ENCODE peak calls at places on chromosomes 13 and 19, in nine cellular contexts. Q, B, D, C, K, N, M, I and E are unnamed samples. For H3K4me1, the result is how much of the 10 kb centered on the place peaks cover.

GRCh38 chr13:20136781-20137703 is 23.8 kb downstream of the GJA3 start:
- DNase-seq in Q (peak), B (no peak), D (no peak), C (no peak), K (no peak), N (peak), M (peak), I (peak), E (no peak)

GRCh38 chr19:41175825-41176734 is 16.9 kb upstream of the CYP2S1 start:
- DNase-seq in Q (peak), B (peak), D (no peak), C (peak), K (peak), N (peak), M (peak), I (peak), E (peak)

GRCh38 chr19:45123440-45123850 is 30.5 kb downstream of the PPP1R37 start:
- DNase-seq in Q (no peak), B (no peak), D (no peak), C (no peak), K (peak), N (peak), M (no peak), I (no peak), E (no peak)

GRCh38 chr13:74966814-74967213 is 515.2 kb downstream of the TBC1D4 start:
- DNase-seq in Q (no peak), B (no peak), D (no peak), C (no peak), K (no peak), N (no peak), M (no peak), I (no peak), E (no peak)

GRCh38 chr19:30160426-30160825 is 211.8 kb upstream of the ZNF536 start:
- DNase-seq in Q (no peak), B (no peak), D (no peak), C (no peak), K (no peak), N (no peak), M (peak), I (no peak), E (no peak)

GRCh38 chr13:23673354-23673753 is 103.1 kb downstream of the TNFRSF19 start:
- DNase-seq in Q (no peak), B (no peak), D (peak), C (no peak), K (no peak), N (no peak), M (no peak), I (no peak), E (no peak)

GRCh38 chr19:18802354-18802753 is 11.2 kb upstream of the COMP start:
- DNase-seq in Q (no peak), B (peak), D (no peak), C (no peak), K (no peak), N (no peak), M (no peak), I (no peak), E (no peak)

GRCh38 chr13:55244991-55245644 is 1895.6 kb upstream of the PRR20A start:
- DNase-seq in Q (no peak), B (no peak), D (no peak), C (no peak), K (no peak), N (peak), M (no peak), I (no peak), E (no peak)

GRCh38 chr19:29384676-29385075 is 141.1 kb upstream of the VSTM2B start:
- DNase-seq in Q (no peak), B (no peak), D (no peak), C (no peak), K (no peak), N (no peak), M (no peak), I (no peak), E (peak)

GRCh38 chr19:18196511-18196845 is 3.5 kb downstream of the MPV17L2 start:
- DNase-seq in Q (no peak), B (no peak), D (no peak), C (no peak), K (no peak), N (no peak), M (no peak), I (no peak), E (no peak)

GRCh38 chr19:39372047-39372802 is 18.7 kb downstream of the PAF1 start:
- DNase-seq in Q (peak), B (no peak), D (peak), C (peak), K (peak), N (peak), M (peak), I (no peak), E (peak)

GRCh38 chr13:107450931-107451330 is 764.4 kb downstream of the LIG4 start:
- DNase-seq in Q (no peak), B (no peak), D (no peak), C (no peak), K (no peak), N (peak), M (no peak), I (peak), E (peak)

GRCh38 chr19:22945560-22945959 is 57.4 kb downstream of the ZNF728 start:
- DNase-seq in Q (no peak), B (peak), D (no peak), C (no peak), K (no peak), N (no peak), M (no peak), I (no peak), E (no peak)

GRCh38 chr19:1376415-1376805 is 7.3 kb upstream of the NDUFS7 start:
- DNase-seq in Q (no peak), B (no peak), D (no peak), C (no peak), K (no peak), N (no peak), M (no peak), I (peak), E (no peak)

GRCh38 chr19:30167206-30167903 is 204.8 kb upstream of the ZNF536 start:
- DNase-seq in Q (no peak), B (no peak), D (no peak), C (no peak), K (no peak), N (no peak), M (no peak), I (no peak), E (no peak)

GRCh38 chr13:26476111-26476743 is 81.3 kb upstream of the WASF3 start:
- DNase-seq in Q (no peak), B (no peak), D (peak), C (no peak), K (no peak), N (peak), M (no peak), I (no peak), E (no peak)

GRCh38 chr19:31263317-31263716 is 85.9 kb downstream of the TSHZ3 start:
- DNase-seq in Q (no peak), B (no peak), D (peak), C (no peak), K (peak), N (no peak), M (no peak), I (no peak), E (no peak)

GRCh38 chr19:33702606-33703437 is 81.1 kb downstream of the CHST8 start:
- DNase-seq in Q (no peak), B (no peak), D (no peak), C (no peak), K (no peak), N (no peak), M (no peak), I (peak), E (no peak)

GRCh38 chr13:114065141-114065925 is 67.1 kb downstream of the RASA3 start:
- DNase-seq in Q (peak), B (no peak), D (peak), C (peak), K (peak), N (peak), M (peak), I (peak), E (peak)

GRCh38 chr13:26474286-26474685 is 83.2 kb upstream of the WASF3 start:
- DNase-seq in Q (no peak), B (no peak), D (no peak), C (no peak), K (no peak), N (no peak), M (no peak), I (no peak), E (no peak)

GRCh38 chr13:44629465-44630183 is 53.5 kb upstream of the TSC22D1 start:
- DNase-seq in Q (no peak), B (no peak), D (no peak), C (no peak), K (no peak), N (no peak), M (no peak), I (no peak), E (no peak)

GRCh38 chr19:47890865-47891621 is 4.9 kb upstream of the SULT2A1 start:
- DNase-seq in Q (no peak), B (no peak), D (no peak), C (no peak), K (no peak), N (no peak), M (no peak), I (no peak), E (no peak)

GRCh38 chr19:28736528-28736927 is 476.4 kb downstream of the UQCRFS1 start:
- DNase-seq in Q (no peak), B (no peak), D (no peak), C (no peak), K (no peak), N (no peak), M (no peak), I (no peak), E (no peak)

GRCh38 chr19:2516727-2517126 is 40.8 kb downstream of the GADD45B start:
- DNase-seq in Q (no peak), B (no peak), D (no peak), C (no peak), K (no peak), N (no peak), M (no peak), I (peak), E (no peak)

GRCh38 chr19:18205180-18205915 is 1.5 kb upstream of the RAB3A start:
- DNase-seq in Q (peak), B (peak), D (peak), C (peak), K (peak), N (peak), M (peak), I (peak), E (peak)

GRCh38 chr13:60369242-60369641 is 27.8 kb upstream of the TDRD3 start:
- DNase-seq in Q (no peak), B (no peak), D (no peak), C (no peak), K (no peak), N (no peak), M (no peak), I (no peak), E (no peak)

GRCh38 chr13:109867766-109868165 is 81.4 kb upstream of the IRS2 start:
- DNase-seq in Q (no peak), B (no peak), D (no peak), C (no peak), K (no peak), N (no peak), M (no peak), I (no peak), E (no peak)

GRCh38 chr13:99617474-99618255 is 116.4 kb downstream of the TM9SF2 start:
- DNase-seq in Q (no peak), B (peak), D (peak), C (peak), K (no peak), N (peak), M (peak), I (no peak), E (no peak)

GRCh38 chr19:35109395-35110112 is 6.1 kb upstream of the FXYD3 start:
- DNase-seq in Q (no peak), B (no peak), D (no peak), C (no peak), K (peak), N (no peak), M (no peak), I (no peak), E (no peak)
- H3K4me1 ChIP-seq in Q (under half), B (under half), D (under half), C (under half), K (under half), N (under half), M (under half), I (under half), E (under half)

GRCh38 chr19:7516878-7517277 is 975 bp downstream of the ZNF358 start:
- DNase-seq in Q (no peak), B (no peak), D (no peak), C (no peak), K (no peak), N (no peak), M (no peak), I (no peak), E (no peak)
- H3K4me3 ChIP-seq in Q (peak), B (no peak), D (peak), C (peak), K (peak), N (peak), M (peak), I (peak), E (peak)

GRCh38 chr13:98598043-98598442 is 21.1 kb upstream of the STK24 start:
- DNase-seq in Q (no peak), B (no peak), D (no peak), C (no peak), K (no peak), N (no peak), M (no peak), I (no peak), E (no peak)
- TF ChIP-seq CTCF in Q (no peak), B (no peak), D (no peak), C (no peak), K (no peak), N (no peak), M (no peak), I (no peak), E (no peak)

DNA sequence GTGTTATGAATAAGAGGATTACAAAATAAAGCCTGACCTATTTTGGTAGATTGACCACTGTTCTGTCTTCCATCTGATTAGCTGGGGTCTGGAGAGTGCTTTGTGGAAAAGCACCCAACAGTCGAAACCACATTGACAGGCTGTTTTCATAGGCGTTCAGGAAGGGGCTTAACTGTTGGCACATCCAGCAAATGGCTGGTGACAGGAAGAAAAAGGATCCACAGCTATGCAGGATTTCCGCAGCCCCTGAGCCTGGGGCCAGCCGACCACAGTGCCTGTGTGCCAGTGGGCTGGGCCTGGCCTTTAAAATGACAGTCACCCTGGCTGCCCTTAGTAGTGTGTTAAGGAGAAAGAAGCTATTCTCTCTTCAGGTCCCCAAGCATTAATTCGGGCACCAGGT is 113.3 kb downstream of the SIPA1L3 start:
- DNase-seq in Q (no peak), B (no peak), D (no peak), C (no peak), K (no peak), N (no peak), M (no peak), I (no peak), E (no peak)
- H3K4me1 ChIP-seq in Q (under half), B (under half), D (under half), C (under half), K (under half), N (under half), M (under half), I (under half), E (under half)

DNA sequence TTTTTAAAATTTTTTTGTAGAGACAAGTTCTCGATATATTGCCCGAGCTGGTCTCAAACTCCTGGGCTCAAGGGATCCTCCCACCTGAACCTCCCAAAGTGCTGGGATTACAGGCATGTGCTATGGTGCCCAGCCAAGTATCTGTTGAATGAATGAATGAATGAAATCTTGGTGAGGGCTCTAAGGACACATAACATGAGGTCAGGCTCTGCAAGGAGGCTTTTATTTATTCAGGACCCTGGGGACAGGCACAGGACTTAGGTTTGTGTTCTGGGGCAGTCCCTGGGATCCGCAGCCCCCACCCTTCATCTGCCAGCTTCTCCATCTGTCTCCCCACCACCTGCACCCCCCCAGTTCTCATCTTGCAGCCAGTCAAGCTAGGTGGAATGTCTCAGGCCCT is 4.6 kb downstream of the PTGIR start:
- DNase-seq in Q (no peak), B (no peak), D (no peak), C (no peak), K (no peak), N (no peak), M (no peak), I (no peak), E (no peak)
- H3K4me3 ChIP-seq in Q (no peak), B (no peak), D (no peak), C (no peak), K (no peak), N (no peak), M (no peak), I (no peak), E (peak)